ENCODE peak calls at places on chromosomes 13 and 19, in seven cellular contexts. A, S, C, B, Y, F and T are unnamed samples.

GRCh38 chr19:4622695-4623421 is 16.5 kb upstream of the TNFAIP8L1 start:
- DNase-seq in A (no peak), S (no peak), C (no peak), B (no peak), Y (no peak), F (no peak), T (peak; percentile 25)

GRCh38 chr13:100128373-100128772 is 39.5 kb downstream of the PCCA start:
- DNase-seq in A (no peak), S (no peak), C (no peak), B (peak; percentile 7), Y (no peak), F (peak; percentile 12), T (no peak)

GRCh38 chr19:47848871-47849473 is 10.1 kb upstream of the TPRX2 start:
- DNase-seq in A (no peak), S (no peak), C (no peak), B (peak; percentile 54), Y (no peak), F (peak; percentile 15), T (no peak)

GRCh38 chr13:113761136-113761535 is 2.1 kb downstream of the TMEM255B start:
- DNase-seq in A (no peak), S (no peak), C (no peak), B (no peak), Y (no peak), F (no peak), T (no peak)

GRCh38 chr19:32287086-32287485 is 58.3 kb upstream of the ZNF507 start:
- DNase-seq in A (no peak), S (no peak), C (no peak), B (no peak), Y (no peak), F (peak; percentile 17), T (no peak)

GRCh38 chr13:44396963-44397580 is 23.4 kb downstream of the SERP2 start:
- DNase-seq in A (no peak), S (peak; percentile 26), C (no peak), B (no peak), Y (no peak), F (peak; percentile 76), T (no peak)

GRCh38 chr13:44155422-44156293 is 218.0 kb upstream of the SERP2 start:
- DNase-seq in A (peak; percentile 44), S (no peak), C (peak; percentile 9), B (no peak), Y (no peak), F (peak; percentile 72), T (peak; percentile 66)

GRCh38 chr19:15449620-15450527 is at the start of gene WIZ:
- DNase-seq in A (peak; percentile 68), S (peak; percentile 36), C (peak; percentile 56), B (peak; percentile 89), Y (no peak), F (peak; percentile 85), T (peak; percentile 88)

GRCh38 chr19:52600639-52601024 is 30.5 kb downstream of the ZNF701 start:
- DNase-seq in A (no peak), S (no peak), C (no peak), B (peak; percentile 13), Y (no peak), F (no peak), T (peak; percentile 28)

GRCh38 chr19:35095667-35096368 is 19.8 kb upstream of the FXYD3 start:
- DNase-seq in A (no peak), S (no peak), C (no peak), B (no peak), Y (no peak), F (no peak), T (no peak)

GRCh38 chr13:20711301-20712044 is 8.0 kb downstream of the IL17D start:
- DNase-seq in A (no peak), S (no peak), C (no peak), B (no peak), Y (no peak), F (no peak), T (no peak)

GRCh38 chr13:79675931-79676658 is 195.1 kb downstream of the NDFIP2 start:
- DNase-seq in A (no peak), S (no peak), C (no peak), B (no peak), Y (no peak), F (no peak), T (no peak)

GRCh38 chr13:23609414-23610186 is 39.4 kb downstream of the TNFRSF19 start:
- DNase-seq in A (no peak), S (peak; percentile 46), C (peak; percentile 67), B (no peak), Y (no peak), F (peak; percentile 67), T (no peak)

GRCh38 chr19:42872608-42873007 is 6.9 kb downstream of the PSG1 start:
- DNase-seq in A (no peak), S (no peak), C (no peak), B (no peak), Y (no peak), F (no peak), T (no peak)

GRCh38 chr13:35496011-35496410 is 19.5 kb upstream of the MAB21L1 start:
- DNase-seq in A (no peak), S (no peak), C (no peak), B (no peak), Y (no peak), F (no peak), T (no peak)

GRCh38 chr19:52786078-52786463 is 520 bp downstream of the ZNF600 start:
- DNase-seq in A (no peak), S (no peak), C (peak; percentile 2), B (peak; percentile 10), Y (no peak), F (no peak), T (peak; percentile 62)

GRCh38 chr19:4676955-4677731 is 7.0 kb upstream of the MYDGF start:
- DNase-seq in A (peak; percentile 43), S (peak; percentile 47), C (peak; percentile 18), B (peak; percentile 48), Y (no peak), F (peak; percentile 50), T (peak; percentile 69)

GRCh38 chr13:67416047-67416925 is 186.2 kb upstream of the PCDH9 start:
- DNase-seq in A (no peak), S (peak; percentile 16), C (no peak), B (no peak), Y (no peak), F (peak; percentile 54), T (no peak)

GRCh38 chr19:52351512-52351911 is 15.5 kb downstream of the ZNF610 start:
- DNase-seq in A (no peak), S (no peak), C (no peak), B (no peak), Y (no peak), F (no peak), T (no peak)

GRCh38 chr13:60922526-60923231 is 493.0 kb downstream of the PCDH20 start:
- DNase-seq in A (no peak), S (no peak), C (no peak), B (no peak), Y (no peak), F (no peak), T (no peak)

GRCh38 chr19:39641773-39642172 is 13.9 kb upstream of the LGALS16 start:
- DNase-seq in A (no peak), S (no peak), C (no peak), B (no peak), Y (no peak), F (no peak), T (no peak)

GRCh38 chr19:57239982-57240310 is 486 bp upstream of the ZNF805 start:
- DNase-seq in A (no peak), S (no peak), C (no peak), B (no peak), Y (no peak), F (peak; percentile 7), T (no peak)

GRCh38 chr13:107291875-107292274 is 723.9 kb upstream of the ARGLU1 start:
- DNase-seq in A (no peak), S (no peak), C (no peak), B (no peak), Y (no peak), F (no peak), T (no peak)

GRCh38 chr13:51148952-51149573 is 38.0 kb upstream of the C13orf42 start:
- DNase-seq in A (peak; percentile 40), S (peak; percentile 41), C (peak; percentile 78), B (no peak), Y (peak; percentile 72), F (peak; percentile 81), T (no peak)

GRCh38 chr13:38283346-38283745 is 66.3 kb upstream of the UFM1 start:
- DNase-seq in A (no peak), S (peak; percentile 12), C (no peak), B (no peak), Y (no peak), F (peak; percentile 1), T (no peak)

GRCh38 chr13:94328336-94329041 is 151.0 kb downstream of the DCT start:
- DNase-seq in A (no peak), S (no peak), C (no peak), B (no peak), Y (no peak), F (no peak), T (no peak)

GRCh38 chr19:17765069-17765618 is 13.9 kb downstream of the FCHO1 start:
- DNase-seq in A (no peak), S (no peak), C (no peak), B (no peak), Y (no peak), F (no peak), T (peak; percentile 78)